ENCODE peak calls at places on chromosomes 6 and 20, in seven cellular contexts. One of them, this sample, is unnamed.

GRCh38 chr6:127381384-127381783 is 38.0 kb upstream of the ECHDC1 start:
- DNase-seq in cardiac muscle cell: no peak
- DNase-seq in fibroblast of the conjunctiva: no peak
- DNase-seq in right lobe of liver: no peak
- DNase-seq in LHCN-M2: no peak
- DNase-seq in cardiac fibroblast: no peak
- DNase-seq in H7: no peak
- DNase-seq in this sample: no peak

GRCh38 chr6:87426789-87427188 is 19.0 kb downstream of the CFAP206 start:
- DNase-seq in cardiac fibroblast: no peak
- DNase-seq in LHCN-M2: no peak
- DNase-seq in right lobe of liver: no peak
- DNase-seq in fibroblast of the conjunctiva: no peak
- DNase-seq in cardiac muscle cell: no peak
- DNase-seq in H7: no peak
- DNase-seq in this sample: no peak

GRCh38 chr6:10659697-10660348 is 34.6 kb downstream of the C6orf52 start:
- DNase-seq in H7: peak
- DNase-seq in cardiac fibroblast: no peak
- DNase-seq in right lobe of liver: no peak
- DNase-seq in LHCN-M2: peak
- DNase-seq in fibroblast of the conjunctiva: no peak
- DNase-seq in cardiac muscle cell: peak
- DNase-seq in this sample: no peak

GRCh38 chr20:15253431-15253830 is 916.0 kb upstream of the FLRT3 start:
- DNase-seq in cardiac fibroblast: no peak
- DNase-seq in H7: no peak
- DNase-seq in fibroblast of the conjunctiva: no peak
- DNase-seq in LHCN-M2: no peak
- DNase-seq in cardiac muscle cell: no peak
- DNase-seq in right lobe of liver: no peak
- DNase-seq in this sample: no peak

GRCh38 chr20:63664861-63665594 is 6.9 kb downstream of the RTEL1 start:
- DNase-seq in H7: peak
- DNase-seq in fibroblast of the conjunctiva: no peak
- DNase-seq in cardiac muscle cell: peak
- DNase-seq in LHCN-M2: no peak
- DNase-seq in right lobe of liver: no peak
- DNase-seq in cardiac fibroblast: peak
- DNase-seq in this sample: no peak

GRCh38 chr6:129759851-129760595 is 50.0 kb upstream of the ARHGAP18 start:
- DNase-seq in fibroblast of the conjunctiva: no peak
- DNase-seq in right lobe of liver: no peak
- DNase-seq in cardiac muscle cell: no peak
- DNase-seq in LHCN-M2: peak
- DNase-seq in cardiac fibroblast: no peak
- DNase-seq in H7: no peak
- DNase-seq in this sample: no peak

GRCh38 chr20:8095648-8096572 is 36.2 kb upstream of the PLCB1 start:
- DNase-seq in cardiac muscle cell: peak
- DNase-seq in fibroblast of the conjunctiva: peak
- DNase-seq in LHCN-M2: no peak
- DNase-seq in right lobe of liver: no peak
- DNase-seq in H7: no peak
- DNase-seq in cardiac fibroblast: peak
- DNase-seq in this sample: no peak

GRCh38 chr6:99885051-99885450 is 109.0 kb downstream of the MCHR2 start:
- DNase-seq in right lobe of liver: no peak
- DNase-seq in cardiac muscle cell: no peak
- DNase-seq in fibroblast of the conjunctiva: no peak
- DNase-seq in cardiac fibroblast: no peak
- DNase-seq in H7: no peak
- DNase-seq in LHCN-M2: peak
- DNase-seq in this sample: no peak

GRCh38 chr6:161487694-161488093 is 213.8 kb upstream of the AGPAT4 start:
- DNase-seq in right lobe of liver: no peak
- DNase-seq in H7: no peak
- DNase-seq in cardiac muscle cell: no peak
- DNase-seq in fibroblast of the conjunctiva: no peak
- DNase-seq in cardiac fibroblast: peak
- DNase-seq in LHCN-M2: no peak
- DNase-seq in this sample: no peak

GRCh38 chr20:48227381-48227780 is 442.1 kb upstream of the SULF2 start:
- DNase-seq in H7: no peak
- DNase-seq in cardiac fibroblast: no peak
- DNase-seq in fibroblast of the conjunctiva: no peak
- DNase-seq in cardiac muscle cell: no peak
- DNase-seq in LHCN-M2: no peak
- DNase-seq in right lobe of liver: no peak
- DNase-seq in this sample: no peak

GRCh38 chr20:13525225-13525940 is 113.3 kb downstream of the TASP1 start:
- DNase-seq in cardiac fibroblast: peak
- DNase-seq in H7: no peak
- DNase-seq in right lobe of liver: no peak
- DNase-seq in cardiac muscle cell: peak
- DNase-seq in fibroblast of the conjunctiva: peak
- DNase-seq in LHCN-M2: peak
- DNase-seq in this sample: no peak

GRCh38 chr20:63580796-63581461 is 6.9 kb upstream of the HELZ2 start:
- DNase-seq in LHCN-M2: peak
- DNase-seq in H7: peak
- DNase-seq in fibroblast of the conjunctiva: peak
- DNase-seq in cardiac muscle cell: peak
- DNase-seq in cardiac fibroblast: peak
- DNase-seq in right lobe of liver: no peak
- DNase-seq in this sample: peak

GRCh38 chr6:31556312-31556711 is 8.9 kb downstream of the NFKBIL1 start:
- DNase-seq in LHCN-M2: no peak
- DNase-seq in H7: peak
- DNase-seq in right lobe of liver: no peak
- DNase-seq in cardiac fibroblast: no peak
- DNase-seq in fibroblast of the conjunctiva: no peak
- DNase-seq in cardiac muscle cell: no peak
- DNase-seq in this sample: no peak

GRCh38 chr6:149443411-149444181 is 41.2 kb downstream of the ZC3H12D start:
- DNase-seq in right lobe of liver: no peak
- DNase-seq in cardiac muscle cell: peak
- DNase-seq in LHCN-M2: no peak
- DNase-seq in fibroblast of the conjunctiva: peak
- DNase-seq in cardiac fibroblast: peak
- DNase-seq in H7: no peak
- DNase-seq in this sample: no peak

This sample was measured in iPS DF 19.7.